ENCODE peak calls at places on chromosomes 16 and 17, in six cellular contexts. E, B, Y, D, G and Z are unnamed samples.

GRCh38 chr17:76407509-76407908 is 23.1 kb downstream of the SPHK1 start:
- DNase-seq in G (no peak), D (no peak), B (no peak), Y (no peak), E (no peak), Z (no peak)

GRCh38 chr16:10839271-10839661 is 20.7 kb upstream of the TVP23A start:
- DNase-seq in E (no peak), D (peak), Y (no peak), B (no peak), G (no peak), Z (no peak)

GRCh38 chr16:9134739-9135138 is 43.3 kb downstream of the HAPSTR1 start:
- DNase-seq in Y (no peak), E (peak), B (no peak), G (no peak), D (peak), Z (peak)

GRCh38 chr16:24667244-24667764 is 62.1 kb upstream of the TNRC6A start:
- DNase-seq in B (no peak), Y (no peak), D (no peak), G (no peak), E (no peak), Z (no peak)

GRCh38 chr16:82655315-82655714 is 28.5 kb downstream of the CDH13 start:
- DNase-seq in D (no peak), B (no peak), G (peak), Y (no peak), E (peak), Z (no peak)

GRCh38 chr16:86948046-86948445 is 369.1 kb downstream of the C16orf95 start:
- DNase-seq in E (no peak), Y (no peak), G (no peak), B (no peak), D (no peak), Z (no peak)

GRCh38 chr16:15553313-15554088 is 89.5 kb downstream of the MARF1 start:
- DNase-seq in Y (no peak), B (no peak), E (no peak), G (no peak), D (no peak), Z (no peak)

GRCh38 chr16:1929105-1929504 is 10.9 kb upstream of the HS3ST6 start:
- DNase-seq in B (no peak), Y (no peak), G (no peak), D (no peak), E (peak), Z (peak)

GRCh38 chr17:63984651-63985386 is 12.1 kb upstream of the SCN4A start:
- DNase-seq in B (no peak), Y (peak), D (no peak), E (peak), G (no peak), Z (peak)

GRCh38 chr16:84332975-84333684 is 35.2 kb upstream of the ATP2C2 start:
- DNase-seq in E (no peak), D (no peak), B (no peak), G (no peak), Y (no peak), Z (no peak)

DNA sequence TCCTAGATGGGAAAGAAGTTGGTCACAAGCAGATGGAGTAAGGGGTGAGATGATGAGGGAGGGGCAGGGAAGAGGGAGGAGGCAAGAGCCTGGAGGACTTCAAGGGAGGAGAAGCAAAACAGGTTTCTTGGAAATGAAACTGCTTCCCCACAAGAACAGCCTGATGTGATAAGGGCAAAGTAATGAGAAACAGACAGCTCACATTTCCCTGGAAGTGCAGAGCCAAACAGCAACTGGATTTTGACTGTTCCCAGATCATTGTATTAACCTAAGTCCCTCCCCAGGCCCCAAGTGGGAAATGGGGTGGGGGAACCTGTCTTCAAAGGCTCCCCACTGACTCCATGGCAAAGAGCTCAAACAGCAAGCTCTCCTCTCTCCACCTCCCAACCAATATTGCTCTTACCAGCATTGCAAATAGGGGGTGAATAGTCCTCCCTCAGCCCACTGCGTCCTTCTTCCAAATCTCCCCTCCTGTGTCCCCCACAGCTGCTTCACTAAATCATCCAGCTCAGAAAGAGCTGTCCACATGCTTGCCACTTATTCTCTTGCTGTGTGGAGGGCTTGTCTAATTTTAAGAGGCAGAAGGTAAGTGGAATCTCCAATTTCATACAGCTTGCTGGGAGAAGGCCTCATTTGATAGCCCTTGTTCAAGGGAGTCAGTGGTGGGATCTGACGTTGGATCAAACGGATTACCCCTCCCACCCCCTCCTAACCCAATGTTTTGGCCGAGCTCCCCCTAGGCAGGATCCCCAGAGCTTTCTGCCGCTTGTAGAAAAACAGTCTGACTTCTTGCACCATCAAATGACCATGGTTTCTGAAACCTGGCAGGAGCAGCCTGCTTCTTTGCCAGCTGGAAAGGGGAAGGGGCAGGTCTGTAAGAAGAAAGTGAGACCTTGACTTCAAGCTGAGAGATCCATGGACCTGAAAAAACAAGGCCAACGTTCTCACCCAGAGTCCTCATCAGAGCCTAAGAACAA is 56.3 kb upstream of the SMIM36 start:
- DNase-seq in B (no peak), Y (no peak), G (no peak), D (no peak), E (peak), Z (peak)
- H3K27ac ChIP-seq in B (peak), Y (no peak), G (no peak), D (no peak), E (no peak), Z (no peak)

GRCh38 chr16:48231675-48232214 is 12.4 kb upstream of the LONP2 start:
- DNase-seq in Y (no peak), G (no peak), D (no peak), E (peak), B (no peak), Z (peak)
- TF ChIP-seq CTCF in Y (no peak), G (peak), D (no peak), E (peak), B (no peak), Z (no peak)

GRCh38 chr16:67406111-67406593 is 10.1 kb downstream of the ZDHHC1 start:
- DNase-seq in D (no peak), B (no peak), E (no peak), Y (no peak), G (no peak), Z (no peak)

GRCh38 chr16:67407788-67408452 is 8.4 kb downstream of the ZDHHC1 start:
- DNase-seq in E (no peak), B (no peak), G (no peak), D (no peak), Y (no peak), Z (no peak)

GRCh38 chr16:67405336-67405735 is 10.9 kb downstream of the ZDHHC1 start:
- DNase-seq in G (no peak), Y (no peak), D (no peak), E (no peak), B (no peak), Z (no peak)

GRCh38 chr16:67406628-67407027 is 9.6 kb downstream of the ZDHHC1 start:
- DNase-seq in B (no peak), E (no peak), G (no peak), D (no peak), Y (no peak), Z (no peak)

DNA sequence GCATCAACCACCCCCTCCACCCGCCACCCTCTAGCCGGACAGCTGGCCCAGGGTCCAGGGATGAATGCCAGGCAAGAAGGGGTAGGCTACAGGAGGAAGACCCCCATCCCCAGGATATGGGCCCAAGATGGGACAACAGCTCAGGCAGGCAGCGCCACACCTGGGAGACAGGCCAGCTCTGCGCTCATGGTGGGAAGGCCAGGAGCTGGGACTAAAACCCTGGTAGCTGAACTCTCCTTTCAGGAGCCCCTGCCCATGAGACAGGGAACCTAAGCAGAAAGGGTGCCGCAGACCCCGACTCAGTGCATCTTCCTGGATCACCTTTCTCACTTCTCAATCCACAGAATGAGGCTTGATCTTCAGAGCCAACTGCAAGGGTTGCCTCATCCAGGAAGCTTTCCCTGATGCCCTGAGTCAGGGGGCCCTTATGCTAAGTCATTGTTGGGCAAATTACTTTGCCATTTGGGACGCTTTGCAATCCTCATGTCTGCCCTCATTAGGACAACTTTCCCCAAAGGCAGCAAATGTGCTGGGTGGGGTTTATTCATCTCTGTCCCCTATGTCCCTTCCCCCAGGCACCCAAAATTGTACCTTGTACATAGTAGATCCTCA is 9.0 kb downstream of the ZDHHC1 start:
- DNase-seq in B (no peak), E (no peak), Y (no peak), D (no peak), G (no peak), Z (no peak)
- H3K27ac ChIP-seq in B (peak), E (no peak), Y (no peak), D (no peak), G (no peak), Z (no peak)

GRCh38 chr16:19659554-19659953 is 58.5 kb downstream of the KNOP1 start:
- DNase-seq in G (no peak), D (no peak), B (no peak), Y (no peak), E (no peak), Z (no peak)
- TF ChIP-seq CTCF in G (no peak), D (no peak), B (no peak), Y (no peak), E (no peak), Z (no peak)

GRCh38 chr17:42409467-42410351 is 13.3 kb downstream of the CAVIN1 start:
- DNase-seq in B (peak), E (no peak), G (no peak), Y (peak), D (no peak), Z (no peak)

GRCh38 chr17:42411905-42412679 is 11.0 kb downstream of the CAVIN1 start:
- DNase-seq in G (no peak), Y (no peak), E (no peak), D (no peak), B (no peak), Z (no peak)

GRCh38 chr17:42411321-42411820 is 11.7 kb downstream of the CAVIN1 start:
- DNase-seq in G (no peak), B (no peak), E (no peak), D (no peak), Y (no peak), Z (no peak)

GRCh38 chr17:42413464-42414040 is 9.5 kb downstream of the CAVIN1 start:
- DNase-seq in E (no peak), D (no peak), G (no peak), Y (no peak), B (no peak), Z (no peak)

GRCh38 chr17:42414782-42415409 is 8.2 kb downstream of the CAVIN1 start:
- DNase-seq in B (no peak), G (no peak), D (no peak), Y (no peak), E (peak), Z (no peak)
- H3K27ac ChIP-seq in B (peak), G (peak), D (no peak), Y (peak), E (peak), Z (no peak)

GRCh38 chr16:89155184-89155679 is 16.3 kb upstream of the CDH15 start:
- DNase-seq in E (no peak), B (no peak), Y (peak), D (peak), G (no peak), Z (peak)
- TF ChIP-seq CTCF in E (no peak), B (no peak), Y (no peak), D (no peak), G (no peak), Z (no peak)

GRCh38 chr16:66911112-66911511 is 7.6 kb downstream of the CDH16 start:
- DNase-seq in G (no peak), E (no peak), B (no peak), D (no peak), Y (no peak), Z (no peak)
- H3K27ac ChIP-seq in G (no peak), E (no peak), B (no peak), D (no peak), Y (no peak), Z (no peak)

GRCh38 chr17:7889166-7889584 is 586 bp downstream of the CHD3 start:
- DNase-seq in E (no peak), B (peak), Y (peak), D (peak), G (no peak), Z (peak)
- TF ChIP-seq CTCF in E (no peak), B (peak), Y (peak), D (peak), G (no peak), Z (peak)